ENCODE peak calls at places on chromosomes 6 and 20, in ten cellular contexts. V, B, Q, D, R, W, K, E, F and Z are unnamed samples.

GRCh38 chr20:38590682-38591483 is 9.9 kb downstream of the ADIG start:
- DNase-seq in F (no peak), V (no peak), B (no peak), W (peak; percentile 70), E (no peak), D (no peak), K (no peak), Q (no peak), R (no peak), Z (no peak)

GRCh38 chr6:126955621-126956020 is 162.8 kb upstream of the RSPO3 start:
- DNase-seq in R (no peak), W (no peak), B (peak; percentile 6), K (no peak), E (no peak), D (no peak), Q (no peak), F (no peak), V (no peak), Z (no peak)

GRCh38 chr6:82687855-82688254 is 324.2 kb downstream of the TPBG start:
- DNase-seq in F (no peak), B (no peak), V (no peak), R (peak; percentile 24), E (no peak), W (peak; percentile 52), K (no peak), D (no peak), Q (no peak), Z (no peak)

GRCh38 chr20:8424010-8424409 is 291.9 kb downstream of the PLCB1 start:
- DNase-seq in W (no peak), E (no peak), R (no peak), F (no peak), D (peak; percentile 68), V (no peak), Q (no peak), B (no peak), K (no peak), Z (no peak)

GRCh38 chr6:129717287-129717686 is 7.3 kb upstream of the ARHGAP18 start:
- DNase-seq in E (no peak), D (peak; percentile 73), W (no peak), Q (no peak), K (no peak), R (no peak), B (no peak), V (no peak), F (no peak), Z (no peak)

GRCh38 chr6:42226251-42227143 is 8.8 kb upstream of the MRPS10 start:
- DNase-seq in K (no peak), W (peak; percentile 78), R (no peak), D (peak; percentile 99), B (peak; percentile 89), Q (no peak), V (no peak), F (no peak), E (no peak), Z (peak; percentile 26)

GRCh38 chr20:41380551-41381262 is 14.1 kb upstream of the EMILIN3 start:
- DNase-seq in K (no peak), D (no peak), E (no peak), Q (no peak), R (peak; percentile 15), W (no peak), F (no peak), B (no peak), V (no peak), Z (no peak)

GRCh38 chr6:51382838-51383237 is 564.2 kb downstream of the TFAP2B start:
- DNase-seq in W (no peak), F (no peak), D (no peak), E (no peak), B (no peak), V (no peak), K (no peak), R (no peak), Q (no peak), Z (no peak)

GRCh38 chr20:3446779-3447178 is 24.0 kb upstream of the ATRN start:
- DNase-seq in W (no peak), E (no peak), V (no peak), Q (no peak), F (no peak), B (peak; percentile 60), K (no peak), R (no peak), D (no peak), Z (no peak)

GRCh38 chr20:61516398-61517208 is 264.5 kb downstream of the CDH4 start:
- DNase-seq in B (no peak), V (no peak), K (no peak), D (peak; percentile 31), F (no peak), Q (no peak), W (no peak), R (no peak), E (no peak), Z (no peak)

GRCh38 chr20:6636209-6637159 is 131.0 kb upstream of the BMP2 start:
- DNase-seq in K (no peak), B (peak; percentile 34), R (peak; percentile 58), F (no peak), W (peak; percentile 69), E (peak; percentile 7), D (peak; percentile 15), Q (no peak), V (no peak), Z (peak; percentile 43)

GRCh38 chr6:41424370-41425058 is 89.1 kb downstream of the NCR2 start:
- DNase-seq in B (peak; percentile 95), E (peak; percentile 19), F (peak; percentile 83), V (peak; percentile 60), D (peak; percentile 80), Q (peak; percentile 88), K (peak; percentile 61), W (peak; percentile 96), R (peak; percentile 87), Z (peak; percentile 84)

GRCh38 chr20:63829943-63830820 is 882 bp downstream of the ZBTB46 start:
- DNase-seq in V (no peak), Q (peak; percentile 76), W (peak; percentile 68), E (no peak), D (no peak), F (no peak), B (no peak), K (no peak), R (no peak), Z (no peak)

GRCh38 chr20:61500791-61501321 is 248.8 kb downstream of the CDH4 start:
- DNase-seq in K (no peak), D (peak; percentile 27), V (no peak), B (no peak), Q (no peak), F (no peak), W (no peak), R (no peak), E (no peak), Z (no peak)

GRCh38 chr20:45963059-45964011 is 8.7 kb downstream of the ZNF335 start:
- DNase-seq in V (no peak), K (no peak), D (peak; percentile 71), R (peak; percentile 31), B (peak; percentile 34), Q (no peak), W (peak; percentile 61), E (no peak), F (no peak), Z (no peak)

GRCh38 chr6:73691512-73691911 is 4.5 kb upstream of the CD109 start:
- DNase-seq in D (peak; percentile 56), R (no peak), B (no peak), W (no peak), F (no peak), V (no peak), K (no peak), Q (no peak), E (no peak), Z (no peak)

GRCh38 chr6:10968776-10969175 is 75.3 kb downstream of the ELOVL2 start:
- DNase-seq in R (no peak), Q (no peak), K (no peak), D (peak; percentile 56), F (no peak), V (no peak), E (peak; percentile 67), B (no peak), W (no peak), Z (no peak)

GRCh38 chr6:53986165-53986720 is 125.0 kb upstream of the MLIP start:
- DNase-seq in W (peak; percentile 66), R (peak; percentile 42), D (peak; percentile 71), K (no peak), Q (peak; percentile 11), E (no peak), F (no peak), B (peak; percentile 61), V (no peak), Z (peak; percentile 18)